ENCODE peak calls at places on chromosomes 6 and 20, in seven cellular contexts. Y, W, P, M, D, E and T are unnamed samples.
A peak's percentile ranks its signal among the peaks of the same experiment; 100 is the strongest.

GRCh38 chr6:55664581-55665223 is 85.7 kb upstream of the HMGCLL1 start:
- DNase-seq in M (no peak), E (no peak), P (no peak), W (peak; percentile 8), D (no peak), Y (no peak), T (no peak)

GRCh38 chr6:133707456-133707855 is 181.5 kb upstream of the TCF21 start:
- DNase-seq in P (no peak), M (no peak), D (peak; percentile 19), Y (no peak), W (peak; percentile 91), E (no peak), T (no peak)

GRCh38 chr6:122712093-122712863 is 67.2 kb upstream of the FABP7 start:
- DNase-seq in W (peak; percentile 13), M (no peak), E (no peak), D (no peak), Y (no peak), P (no peak), T (no peak)

GRCh38 chr20:22819784-22820183 is 215.3 kb upstream of the SSTR4 start:
- DNase-seq in P (no peak), Y (no peak), D (no peak), E (no peak), M (no peak), W (no peak), T (no peak)

GRCh38 chr6:33740794-33741193 is 5.9 kb downstream of the IP6K3 start:
- DNase-seq in W (no peak), M (no peak), P (no peak), E (no peak), D (no peak), Y (no peak), T (no peak)

GRCh38 chr6:41257369-41258195 is 28.9 kb downstream of the TREM1 start:
- DNase-seq in W (no peak), Y (no peak), P (peak; percentile 16), D (peak; percentile 3), E (no peak), M (no peak), T (no peak)

GRCh38 chr6:26155066-26155925 is 68.1 kb downstream of the HFE start:
- DNase-seq in W (peak; percentile 52), P (no peak), E (peak; percentile 63), Y (no peak), M (no peak), D (peak; percentile 38), T (peak; percentile 70)

GRCh38 chr6:125512621-125513020 is 210.9 kb upstream of the HDDC2 start:
- DNase-seq in D (no peak), P (no peak), M (no peak), Y (no peak), E (no peak), W (peak; percentile 14), T (no peak)

GRCh38 chr20:64082821-64083379 is 1.3 kb downstream of the LKAAEAR1 start:
- DNase-seq in W (no peak), Y (no peak), P (no peak), D (no peak), E (no peak), M (no peak), T (no peak)

GRCh38 chr20:23369424-23369823 is 7.4 kb downstream of the GZF1 start:
- DNase-seq in M (no peak), E (no peak), Y (no peak), W (no peak), D (no peak), P (no peak), T (no peak)

GRCh38 chr6:139608872-139609271 is 234.4 kb upstream of the CITED2 start:
- DNase-seq in P (no peak), E (no peak), Y (no peak), M (no peak), W (peak; percentile 50), D (no peak), T (no peak)

GRCh38 chr20:8510808-8511207 is 378.7 kb downstream of the PLCB1 start:
- DNase-seq in W (no peak), M (no peak), E (no peak), Y (no peak), P (no peak), D (no peak), T (no peak)

GRCh38 chr20:18879262-18879661 is 65.7 kb downstream of the SCP2D1 start:
- DNase-seq in M (no peak), P (peak; percentile 74), E (no peak), W (no peak), Y (no peak), D (peak; percentile 68), T (no peak)

GRCh38 chr6:112037783-112038216 is 16.1 kb upstream of the CCN6 start:
- DNase-seq in M (no peak), Y (no peak), W (peak; percentile 99), E (peak; percentile 70), D (peak; percentile 97), P (peak; percentile 21), T (peak; percentile 79)

GRCh38 chr6:16700202-16700997 is 60.9 kb downstream of the ATXN1 start:
- DNase-seq in W (no peak), D (peak; percentile 41), P (no peak), Y (no peak), M (no peak), E (peak; percentile 38), T (peak; percentile 46)

GRCh38 chr6:112457891-112458290 is 110.8 kb downstream of the RFPL4B start:
- DNase-seq in Y (no peak), D (no peak), P (no peak), M (no peak), W (peak; percentile 15), E (no peak), T (no peak)

GRCh38 chr6:39411465-39411864 is 89.0 kb upstream of the KCNK16 start:
- DNase-seq in E (no peak), Y (no peak), P (no peak), D (peak; percentile 76), W (peak; percentile 81), M (no peak), T (no peak)

GRCh38 chr20:53805895-53806384 is 212.3 kb upstream of the ZNF217 start:
- DNase-seq in W (peak; percentile 92), D (peak; percentile 63), M (no peak), Y (no peak), E (no peak), P (peak; percentile 89), T (no peak)

GRCh38 chr6:33249732-33250625 is 21.7 kb downstream of the VPS52 start:
- DNase-seq in M (no peak), W (peak; percentile 95), Y (no peak), E (peak; percentile 32), D (peak; percentile 82), P (no peak), T (no peak)

GRCh38 chr6:73879894-73880293 is 183.9 kb downstream of the CD109 start:
- DNase-seq in W (no peak), M (no peak), D (no peak), Y (no peak), P (no peak), E (no peak), T (no peak)

GRCh38 chr20:57008217-57008616 is 258.2 kb downstream of the BMP7 start:
- DNase-seq in E (no peak), W (peak; percentile 45), P (no peak), Y (no peak), M (no peak), D (peak; percentile 75), T (no peak)

GRCh38 chr6:105587349-105588115 is 184.7 kb upstream of the PREP start:
- DNase-seq in W (peak; percentile 93), D (peak; percentile 52), E (no peak), Y (no peak), P (no peak), M (no peak), T (no peak)

GRCh38 chr6:97644353-97644752 is 361.3 kb upstream of the MMS22L start:
- DNase-seq in M (no peak), E (no peak), D (no peak), W (no peak), P (no peak), Y (no peak), T (no peak)

GRCh38 chr6:551405-551804 is 105.5 kb downstream of the HUS1B start:
- DNase-seq in P (no peak), W (peak; percentile 61), Y (peak; percentile 11), E (no peak), D (peak; percentile 15), M (no peak), T (no peak)

GRCh38 chr6:167293590-167294091 is 2.5 kb downstream of the UNC93A start:
- DNase-seq in W (no peak), D (no peak), Y (no peak), P (no peak), M (no peak), E (no peak), T (no peak)

GRCh38 chr6:21265264-21266044 is 328.1 kb upstream of the SOX4 start:
- DNase-seq in P (no peak), D (peak; percentile 37), M (no peak), W (peak; percentile 1), Y (no peak), E (no peak), T (no peak)

GRCh38 chr6:32086661-32087573 is 22.2 kb downstream of the TNXB start:
- DNase-seq in E (peak; percentile 56), P (no peak), W (peak; percentile 91), D (peak; percentile 85), M (no peak), Y (no peak), T (no peak)

GRCh38 chr6:170048615-170049256 is 242.1 kb downstream of the DLL1 start:
- DNase-seq in D (no peak), P (no peak), W (peak; percentile 79), E (peak; percentile 65), M (no peak), Y (no peak), T (peak; percentile 75)

GRCh38 chr6:113306552-113307145 is 550.5 kb upstream of the MARCKS start:
- DNase-seq in E (peak; percentile 76), M (no peak), D (peak; percentile 79), W (peak; percentile 49), Y (peak; percentile 6), P (peak; percentile 12), T (peak; percentile 79)

GRCh38 chr6:82022614-82023102 is 224.9 kb downstream of the IBTK start:
- DNase-seq in Y (no peak), P (peak; percentile 85), D (peak; percentile 95), M (no peak), E (no peak), W (peak; percentile 77), T (no peak)

GRCh38 chr6:117078624-117079023 is 186.7 kb upstream of the VGLL2 start:
- DNase-seq in Y (no peak), P (no peak), D (no peak), E (no peak), M (no peak), W (no peak), T (no peak)